ENCODE peak calls at places on chromosomes 6 and 20, in ten cellular contexts. One of them, this sample, is unnamed.

GRCh38 chr6:166643907-166644590 is 17.0 kb upstream of the RPS6KA2 start:
- DNase-seq in Caki2: no peak
- DNase-seq in mucosa of gallbladder: no peak
- DNase-seq in stimulated activated CD8-positive, alpha-beta memory T cell treated with anti-CD3 and anti-CD28 coated beads, Interleukin-12 subunit alpha, Interleukin-12 subunit beta, amount 100 ng/mL, for 4 hours: no peak
- DNase-seq in OCI-LY7: no peak
- DNase-seq in NCI-H1105: no peak
- DNase-seq in activated CD8-positive, alpha-beta memory T cell treated with anti-CD3 and anti-CD28 coated beads, Interleukin-2, amount 50 U/mL, for 4 hours: no peak
- DNase-seq in IMR-90: no peak
- DNase-seq in pons: no peak
- DNase-seq in NCI-H69: no peak
- DNase-seq in this sample: no peak

GRCh38 chr6:75947935-75948334 is 124.5 kb downstream of the IMPG1 start:
- DNase-seq in Caki2: no peak
- DNase-seq in mucosa of gallbladder: no peak
- DNase-seq in stimulated activated CD8-positive, alpha-beta memory T cell treated with anti-CD3 and anti-CD28 coated beads, Interleukin-12 subunit alpha, Interleukin-12 subunit beta, amount 100 ng/mL, for 4 hours: no peak
- DNase-seq in OCI-LY7: no peak
- DNase-seq in NCI-H1105: no peak
- DNase-seq in activated CD8-positive, alpha-beta memory T cell treated with anti-CD3 and anti-CD28 coated beads, Interleukin-2, amount 50 U/mL, for 4 hours: no peak
- DNase-seq in IMR-90: no peak
- DNase-seq in pons: no peak
- DNase-seq in NCI-H69: no peak
- DNase-seq in this sample: no peak

GRCh38 chr20:33415948-33416347 is 14.6 kb upstream of the CDK5RAP1 start:
- DNase-seq in Caki2: no peak
- DNase-seq in mucosa of gallbladder: peak; percentile 21
- DNase-seq in stimulated activated CD8-positive, alpha-beta memory T cell treated with anti-CD3 and anti-CD28 coated beads, Interleukin-12 subunit alpha, Interleukin-12 subunit beta, amount 100 ng/mL, for 4 hours: no peak
- DNase-seq in OCI-LY7: peak; percentile 62
- DNase-seq in NCI-H1105: peak; percentile 45
- DNase-seq in activated CD8-positive, alpha-beta memory T cell treated with anti-CD3 and anti-CD28 coated beads, Interleukin-2, amount 50 U/mL, for 4 hours: no peak
- DNase-seq in IMR-90: peak; percentile 35
- DNase-seq in pons: peak; percentile 53
- DNase-seq in NCI-H69: peak; percentile 69
- DNase-seq in this sample: peak; percentile 48

GRCh38 chr20:54585222-54585621 is 109.8 kb downstream of the DOK5 start:
- DNase-seq in Caki2: no peak
- DNase-seq in mucosa of gallbladder: no peak
- DNase-seq in stimulated activated CD8-positive, alpha-beta memory T cell treated with anti-CD3 and anti-CD28 coated beads, Interleukin-12 subunit alpha, Interleukin-12 subunit beta, amount 100 ng/mL, for 4 hours: no peak
- DNase-seq in OCI-LY7: no peak
- DNase-seq in NCI-H1105: no peak
- DNase-seq in activated CD8-positive, alpha-beta memory T cell treated with anti-CD3 and anti-CD28 coated beads, Interleukin-2, amount 50 U/mL, for 4 hours: no peak
- DNase-seq in IMR-90: no peak
- DNase-seq in pons: no peak
- DNase-seq in NCI-H69: peak; percentile 2
- DNase-seq in this sample: no peak

GRCh38 chr6:142384455-142385332 is 82.9 kb downstream of the ADGRG6 start:
- DNase-seq in Caki2: no peak
- DNase-seq in mucosa of gallbladder: no peak
- DNase-seq in stimulated activated CD8-positive, alpha-beta memory T cell treated with anti-CD3 and anti-CD28 coated beads, Interleukin-12 subunit alpha, Interleukin-12 subunit beta, amount 100 ng/mL, for 4 hours: no peak
- DNase-seq in OCI-LY7: no peak
- DNase-seq in NCI-H1105: no peak
- DNase-seq in activated CD8-positive, alpha-beta memory T cell treated with anti-CD3 and anti-CD28 coated beads, Interleukin-2, amount 50 U/mL, for 4 hours: no peak
- DNase-seq in IMR-90: peak; percentile 67
- DNase-seq in pons: no peak
- DNase-seq in NCI-H69: no peak
- DNase-seq in this sample: peak; percentile 76

GRCh38 chr6:40957616-40958492 is 81.2 kb downstream of the UNC5CL start:
- DNase-seq in Caki2: peak; percentile 88
- DNase-seq in mucosa of gallbladder: no peak
- DNase-seq in stimulated activated CD8-positive, alpha-beta memory T cell treated with anti-CD3 and anti-CD28 coated beads, Interleukin-12 subunit alpha, Interleukin-12 subunit beta, amount 100 ng/mL, for 4 hours: no peak
- DNase-seq in OCI-LY7: no peak
- DNase-seq in NCI-H1105: no peak
- DNase-seq in activated CD8-positive, alpha-beta memory T cell treated with anti-CD3 and anti-CD28 coated beads, Interleukin-2, amount 50 U/mL, for 4 hours: no peak
- DNase-seq in IMR-90: peak; percentile 72
- DNase-seq in pons: no peak
- DNase-seq in NCI-H69: no peak
- DNase-seq in this sample: peak; percentile 95

GRCh38 chr6:87925373-87926060 is 122.1 kb upstream of the SPACA1 start:
- DNase-seq in Caki2: no peak
- DNase-seq in mucosa of gallbladder: no peak
- DNase-seq in stimulated activated CD8-positive, alpha-beta memory T cell treated with anti-CD3 and anti-CD28 coated beads, Interleukin-12 subunit alpha, Interleukin-12 subunit beta, amount 100 ng/mL, for 4 hours: no peak
- DNase-seq in OCI-LY7: peak; percentile 81
- DNase-seq in NCI-H1105: no peak
- DNase-seq in activated CD8-positive, alpha-beta memory T cell treated with anti-CD3 and anti-CD28 coated beads, Interleukin-2, amount 50 U/mL, for 4 hours: no peak
- DNase-seq in IMR-90: no peak
- DNase-seq in pons: no peak
- DNase-seq in NCI-H69: peak; percentile 14
- DNase-seq in this sample: no peak

GRCh38 chr6:31836676-31837611 is 9.4 kb downstream of the HSPA1B start:
- DNase-seq in Caki2: peak; percentile 58
- DNase-seq in mucosa of gallbladder: no peak
- DNase-seq in stimulated activated CD8-positive, alpha-beta memory T cell treated with anti-CD3 and anti-CD28 coated beads, Interleukin-12 subunit alpha, Interleukin-12 subunit beta, amount 100 ng/mL, for 4 hours: no peak
- DNase-seq in OCI-LY7: peak; percentile 48
- DNase-seq in NCI-H1105: no peak
- DNase-seq in activated CD8-positive, alpha-beta memory T cell treated with anti-CD3 and anti-CD28 coated beads, Interleukin-2, amount 50 U/mL, for 4 hours: no peak
- DNase-seq in IMR-90: peak; percentile 67
- DNase-seq in pons: no peak
- DNase-seq in NCI-H69: peak; percentile 51
- DNase-seq in this sample: peak; percentile 53

GRCh38 chr6:16486661-16487060 is 248.3 kb downstream of the GMPR start:
- DNase-seq in Caki2: no peak
- DNase-seq in mucosa of gallbladder: no peak
- DNase-seq in stimulated activated CD8-positive, alpha-beta memory T cell treated with anti-CD3 and anti-CD28 coated beads, Interleukin-12 subunit alpha, Interleukin-12 subunit beta, amount 100 ng/mL, for 4 hours: peak; percentile 51
- DNase-seq in OCI-LY7: no peak
- DNase-seq in NCI-H1105: no peak
- DNase-seq in activated CD8-positive, alpha-beta memory T cell treated with anti-CD3 and anti-CD28 coated beads, Interleukin-2, amount 50 U/mL, for 4 hours: peak; percentile 72
- DNase-seq in IMR-90: no peak
- DNase-seq in pons: no peak
- DNase-seq in NCI-H69: no peak
- DNase-seq in this sample: no peak

GRCh38 chr6:122704086-122704485 is 75.4 kb upstream of the FABP7 start:
- DNase-seq in Caki2: peak; percentile 16
- DNase-seq in mucosa of gallbladder: no peak
- DNase-seq in stimulated activated CD8-positive, alpha-beta memory T cell treated with anti-CD3 and anti-CD28 coated beads, Interleukin-12 subunit alpha, Interleukin-12 subunit beta, amount 100 ng/mL, for 4 hours: no peak
- DNase-seq in OCI-LY7: no peak
- DNase-seq in NCI-H1105: no peak
- DNase-seq in activated CD8-positive, alpha-beta memory T cell treated with anti-CD3 and anti-CD28 coated beads, Interleukin-2, amount 50 U/mL, for 4 hours: no peak
- DNase-seq in IMR-90: no peak
- DNase-seq in pons: no peak
- DNase-seq in NCI-H69: no peak
- DNase-seq in this sample: no peak

GRCh38 chr6:44072959-44073611 is 54.2 kb downstream of the MRPL14 start:
- DNase-seq in Caki2: peak; percentile 81
- DNase-seq in mucosa of gallbladder: peak; percentile 89
- DNase-seq in stimulated activated CD8-positive, alpha-beta memory T cell treated with anti-CD3 and anti-CD28 coated beads, Interleukin-12 subunit alpha, Interleukin-12 subunit beta, amount 100 ng/mL, for 4 hours: peak; percentile 50
- DNase-seq in OCI-LY7: peak; percentile 94
- DNase-seq in NCI-H1105: no peak
- DNase-seq in activated CD8-positive, alpha-beta memory T cell treated with anti-CD3 and anti-CD28 coated beads, Interleukin-2, amount 50 U/mL, for 4 hours: peak; percentile 62
- DNase-seq in IMR-90: peak; percentile 88
- DNase-seq in pons: peak; percentile 73
- DNase-seq in NCI-H69: no peak
- DNase-seq in this sample: peak; percentile 83

GRCh38 chr6:157500022-157500421 is 119.0 kb downstream of the ZDHHC14 start:
- DNase-seq in Caki2: no peak
- DNase-seq in mucosa of gallbladder: no peak
- DNase-seq in stimulated activated CD8-positive, alpha-beta memory T cell treated with anti-CD3 and anti-CD28 coated beads, Interleukin-12 subunit alpha, Interleukin-12 subunit beta, amount 100 ng/mL, for 4 hours: no peak
- DNase-seq in OCI-LY7: no peak
- DNase-seq in NCI-H1105: no peak
- DNase-seq in activated CD8-positive, alpha-beta memory T cell treated with anti-CD3 and anti-CD28 coated beads, Interleukin-2, amount 50 U/mL, for 4 hours: no peak
- DNase-seq in IMR-90: no peak
- DNase-seq in pons: no peak
- DNase-seq in NCI-H69: no peak
- DNase-seq in this sample: no peak

GRCh38 chr6:31907158-31907813 is 5.4 kb upstream of the ZBTB12 start:
- DNase-seq in Caki2: peak; percentile 54
- DNase-seq in mucosa of gallbladder: no peak
- DNase-seq in stimulated activated CD8-positive, alpha-beta memory T cell treated with anti-CD3 and anti-CD28 coated beads, Interleukin-12 subunit alpha, Interleukin-12 subunit beta, amount 100 ng/mL, for 4 hours: no peak
- DNase-seq in OCI-LY7: no peak
- DNase-seq in NCI-H1105: no peak
- DNase-seq in activated CD8-positive, alpha-beta memory T cell treated with anti-CD3 and anti-CD28 coated beads, Interleukin-2, amount 50 U/mL, for 4 hours: no peak
- DNase-seq in IMR-90: peak; percentile 85
- DNase-seq in pons: no peak
- DNase-seq in NCI-H69: no peak
- DNase-seq in this sample: peak; percentile 61

This sample was measured in EH.